ENCODE peak calls at places on chromosomes 16 and 17, in four cellular contexts. J is K562, E is H1, K is GM12878. Y is an unnamed sample.

GRCh38 chr17:62670202-62670821 is 42.8 kb downstream of the MRC2 start:
- DNase-seq in J (peak), E (no peak), K (no peak), Y (peak)

GRCh38 chr16:27980919-27981670 is 82.4 kb downstream of the GSG1L start:
- DNase-seq in J (no peak), E (no peak), K (no peak), Y (no peak)

GRCh38 chr17:51764387-51764971 is 394.0 kb downstream of the CA10 start:
- DNase-seq in J (peak), E (peak), K (peak), Y (peak)

GRCh38 chr16:87042551-87043272 is 274.5 kb downstream of the C16orf95 start:
- DNase-seq in J (no peak), E (no peak), K (no peak), Y (no peak)

GRCh38 chr16:7086842-7087616 is 245.6 kb upstream of the RBFOX1 start:
- DNase-seq in J (peak), E (peak), K (no peak), Y (peak)

GRCh38 chr17:39573447-39574298 is 34.0 kb downstream of the NEUROD2 start:
- DNase-seq in J (peak), E (no peak), K (no peak), Y (peak)

GRCh38 chr17:21286771-21287702 is 2.5 kb downstream of the MAP2K3 start:
- DNase-seq in J (no peak), E (no peak), K (no peak), Y (peak)

GRCh38 chr17:33520404-33521032 is 227.4 kb upstream of the ASIC2 start:
- DNase-seq in J (peak), E (peak), K (no peak), Y (peak)

GRCh38 chr16:89027281-89027680 is 50.3 kb upstream of the CBFA2T3 start:
- DNase-seq in J (no peak), E (no peak), K (no peak), Y (no peak)

GRCh38 chr17:70013911-70014310 is 61.1 kb upstream of the KCNJ16 start:
- DNase-seq in J (no peak), E (no peak), K (no peak), Y (no peak)

GRCh38 chr17:11391134-11391533 is 150.1 kb downstream of the SHISA6 start:
- DNase-seq in J (peak), E (no peak), K (no peak), Y (peak)

GRCh38 chr16:28623172-28623711 is 13.4 kb upstream of the SULT1A1 start:
- DNase-seq in J (no peak), E (no peak), K (no peak), Y (no peak)

GRCh38 chr16:65572156-65572555 is 450.3 kb upstream of the CDH11 start:
- DNase-seq in J (no peak), E (no peak), K (no peak), Y (no peak)

GRCh38 chr17:27533874-27534815 is 77.9 kb downstream of the KSR1 start:
- DNase-seq in J (no peak), E (no peak), K (no peak), Y (no peak)

GRCh38 chr16:78505544-78506371 is 406.3 kb downstream of the WWOX start:
- DNase-seq in J (peak), E (no peak), K (no peak), Y (peak)

GRCh38 chr17:35743911-35744328 is 9.1 kb downstream of the GAS2L2 start:
- DNase-seq in J (no peak), E (no peak), K (no peak), Y (no peak)

GRCh38 chr17:17698869-17699351 is 17.7 kb downstream of the RAI1 start:
- DNase-seq in J (no peak), E (no peak), K (no peak), Y (no peak)

GRCh38 chr17:7697828-7698588 is 7.0 kb upstream of the EFNB3 start:
- DNase-seq in J (no peak), E (no peak), K (no peak), Y (no peak)

GRCh38 chr16:75319513-75320401 is 68.3 kb upstream of the BCAR1 start:
- DNase-seq in J (no peak), E (no peak), K (peak), Y (no peak)

GRCh38 chr16:3400779-3401688 is at the start of the genes ZNF174 and ZSCAN32:
- DNase-seq in J (peak), E (peak), K (peak), Y (peak)

GRCh38 chr17:50261051-50261915 is 13.0 kb upstream of the TMEM92 start:
- DNase-seq in J (peak), E (no peak), K (no peak), Y (no peak)

GRCh38 chr17:50259484-50260324 is 14.6 kb upstream of the TMEM92 start:
- DNase-seq in J (peak), E (no peak), K (no peak), Y (no peak)

GRCh38 chr17:50258647-50259483 is 15.4 kb upstream of the TMEM92 start:
- DNase-seq in J (peak), E (no peak), K (no peak), Y (no peak)

GRCh38 chr17:50262001-50262794 is 12.1 kb upstream of the TMEM92 start:
- DNase-seq in J (peak), E (no peak), K (no peak), Y (no peak)

DNA sequence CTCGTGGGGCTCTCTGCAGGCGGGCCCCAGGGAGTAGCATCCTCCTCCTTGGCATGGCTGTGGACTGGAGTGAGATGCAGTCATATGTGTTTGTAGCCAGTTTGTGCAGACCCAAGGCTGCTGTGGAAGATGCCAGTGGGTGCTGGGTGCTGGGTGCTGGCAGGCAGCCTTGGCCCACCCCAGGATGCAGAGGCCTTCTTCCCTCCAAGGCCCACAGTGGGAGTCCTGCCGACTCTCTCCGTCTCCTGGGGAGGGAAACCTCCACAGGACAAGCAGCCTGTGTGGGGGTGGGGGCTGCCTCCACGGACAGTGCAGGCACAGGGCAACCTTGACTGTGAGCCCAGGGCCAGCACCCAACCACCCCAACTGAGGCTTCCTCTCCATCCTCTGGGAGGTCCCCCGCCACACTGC is 13.8 kb upstream of the TMEM92 start:
- DNase-seq in J (peak), E (no peak), K (no peak), Y (no peak)
- TF ChIP-seq BRCA1 in J (no peak), E (no peak), K (no peak), Y (no peak)

DNA sequence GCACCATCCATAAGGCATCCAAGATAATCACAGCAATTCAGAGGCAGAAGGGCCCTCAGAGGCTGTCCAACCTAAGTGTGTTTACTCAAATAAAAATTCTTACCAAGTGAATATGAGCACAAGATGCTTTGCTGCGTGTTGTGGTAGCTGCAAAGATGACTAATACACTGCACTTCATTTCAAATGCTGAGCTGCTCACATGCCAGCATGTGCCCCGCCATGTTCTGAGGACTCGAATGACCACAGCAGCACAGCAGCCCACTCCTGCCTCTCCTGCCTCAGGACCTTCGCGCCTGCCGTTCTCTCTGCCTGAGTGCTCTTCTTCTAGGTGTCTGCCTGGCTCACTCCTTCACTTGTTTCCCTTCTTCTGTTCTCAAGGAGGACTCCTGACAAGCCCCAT is 19.0 kb downstream of the PIK3R5 start:
- DNase-seq in J (no peak), E (no peak), K (no peak), Y (no peak)
- TF ChIP-seq YY1 in J (no peak), E (no peak), K (no peak), Y (no peak)

GRCh38 chr17:4357030-4357635 is 9.3 kb downstream of the UBE2G1 start:
- DNase-seq in J (no peak), E (no peak), K (no peak), Y (no peak)

GRCh38 chr17:4357671-4358070 is 8.8 kb downstream of the UBE2G1 start:
- DNase-seq in J (no peak), E (no peak), K (no peak), Y (no peak)

GRCh38 chr17:4354862-4355514 is 11.5 kb downstream of the UBE2G1 start:
- DNase-seq in J (no peak), E (no peak), K (no peak), Y (no peak)

GRCh38 chr17:4362141-4362540 is 4.3 kb downstream of the UBE2G1 start:
- DNase-seq in J (no peak), E (no peak), K (no peak), Y (no peak)

DNA sequence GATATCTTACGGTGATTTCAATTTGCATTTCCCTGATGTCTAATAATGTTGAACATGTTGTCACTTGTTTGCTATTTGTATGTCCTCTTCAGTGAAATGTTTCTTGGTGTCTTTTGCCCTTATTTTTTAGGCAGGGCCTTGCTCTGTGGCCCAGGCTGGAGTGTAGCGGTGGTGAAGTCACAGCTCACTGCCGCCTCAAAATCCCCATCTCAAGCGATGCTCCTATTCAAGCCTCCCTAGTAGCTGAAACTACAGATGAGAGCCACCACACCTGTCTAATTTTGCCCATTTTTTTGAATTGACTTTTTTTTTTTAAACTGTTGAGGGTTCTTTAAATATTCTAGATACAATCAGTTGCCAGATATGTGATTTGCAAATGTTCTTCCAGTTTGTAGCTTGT is 8.3 kb downstream of the UBE2G1 start:
- DNase-seq in J (no peak), E (no peak), K (no peak), Y (no peak)
- TF ChIP-seq BRCA1 in J (no peak), E (no peak), K (no peak), Y (no peak)

GRCh38 chr17:80999224-81000088 is 7.8 kb downstream of the CHMP6 start:
- DNase-seq in J (no peak), E (no peak), K (no peak), Y (no peak)
- TF ChIP-seq YY1 in J (no peak), E (no peak), K (no peak), Y (no peak)

DNA sequence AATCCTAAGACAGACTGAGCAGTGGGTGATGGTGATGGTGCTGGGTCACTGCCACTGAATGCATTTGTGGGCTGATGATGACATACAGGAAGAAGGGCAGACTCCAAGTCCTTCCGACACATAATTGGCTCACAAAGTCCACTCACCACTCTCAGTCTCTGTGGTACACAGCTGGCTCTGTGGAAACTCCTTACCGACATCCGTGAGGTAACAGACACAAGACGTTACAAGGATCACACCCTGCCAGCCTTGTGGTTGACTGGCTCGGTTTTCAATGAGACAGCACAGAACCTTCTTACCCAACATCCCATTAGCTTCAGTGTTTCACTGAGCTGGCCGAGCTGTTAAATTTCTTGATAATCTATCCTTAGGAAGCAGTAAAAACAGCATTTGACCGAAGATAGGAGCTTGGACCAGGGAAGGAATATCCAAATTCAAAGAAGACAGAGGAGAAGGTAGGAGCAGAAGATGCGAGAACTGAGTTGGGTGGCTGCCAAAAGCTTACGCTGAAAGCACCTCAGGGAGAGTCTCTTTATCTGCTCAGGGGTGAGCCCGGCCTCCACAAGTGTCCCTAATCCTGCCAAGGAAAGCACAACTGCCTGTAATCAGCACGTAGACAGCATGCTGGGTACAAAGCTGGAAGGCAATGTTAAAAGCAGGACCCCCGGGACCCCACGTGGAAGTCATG is 5.5 kb upstream of the MXRA7 start:
- DNase-seq in J (peak), E (no peak), K (no peak), Y (no peak)
- TF ChIP-seq BRCA1 in J (no peak), E (no peak), K (no peak), Y (no peak)

DNA sequence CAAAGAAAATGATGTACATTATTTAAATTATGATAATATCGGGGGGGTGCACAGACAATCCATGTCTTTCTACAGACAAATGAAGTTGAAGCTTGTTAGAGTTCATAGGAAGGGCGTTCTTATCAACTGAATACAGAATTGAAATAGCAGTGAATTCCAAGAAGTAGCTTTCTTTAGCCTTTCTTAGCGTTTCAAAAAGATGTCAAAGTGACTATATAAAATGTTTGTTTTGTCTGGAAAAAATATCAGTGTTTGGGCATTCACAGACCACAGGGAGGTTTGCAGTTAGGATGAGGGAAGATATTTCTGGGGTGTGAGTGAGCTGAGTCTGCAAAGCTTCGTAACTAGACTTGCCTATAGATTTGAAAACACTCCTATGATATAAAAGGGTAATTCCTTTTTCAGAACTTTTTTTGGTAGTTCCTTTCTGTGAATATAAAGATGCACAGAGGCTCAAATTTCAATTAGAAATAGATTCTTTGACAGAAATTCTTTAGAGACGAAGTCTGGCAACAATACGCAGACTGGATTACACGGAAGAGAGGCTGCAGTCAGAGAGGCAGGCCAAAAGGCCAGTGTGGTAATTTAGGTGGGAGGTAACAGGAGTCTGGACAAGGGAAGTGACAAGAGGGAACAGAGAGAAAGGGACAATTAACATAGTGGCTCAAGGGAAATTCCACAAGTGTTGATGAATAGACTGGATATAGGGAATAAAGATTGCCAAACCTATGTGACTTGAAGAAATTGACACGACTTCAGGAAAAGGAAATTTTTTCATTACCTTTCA is 54.8 kb downstream of the STX8 start:
- DNase-seq in J (peak), E (no peak), K (no peak), Y (no peak)
- TF ChIP-seq YY1 in J (no peak), E (no peak), K (no peak), Y (no peak)

GRCh38 chr17:82170412-82170961 is 42.2 kb downstream of the CCDC57 start:
- DNase-seq in J (peak), E (no peak), K (no peak), Y (no peak)

GRCh38 chr17:82167028-82167427 is 45.6 kb downstream of the CCDC57 start:
- DNase-seq in J (no peak), E (no peak), K (no peak), Y (no peak)

GRCh38 chr17:82164853-82165252 is 47.8 kb downstream of the CCDC57 start:
- DNase-seq in J (no peak), E (no peak), K (no peak), Y (no peak)

GRCh38 chr17:82171750-82172375 is 40.8 kb downstream of the CCDC57 start:
- DNase-seq in J (no peak), E (no peak), K (no peak), Y (no peak)

DNA sequence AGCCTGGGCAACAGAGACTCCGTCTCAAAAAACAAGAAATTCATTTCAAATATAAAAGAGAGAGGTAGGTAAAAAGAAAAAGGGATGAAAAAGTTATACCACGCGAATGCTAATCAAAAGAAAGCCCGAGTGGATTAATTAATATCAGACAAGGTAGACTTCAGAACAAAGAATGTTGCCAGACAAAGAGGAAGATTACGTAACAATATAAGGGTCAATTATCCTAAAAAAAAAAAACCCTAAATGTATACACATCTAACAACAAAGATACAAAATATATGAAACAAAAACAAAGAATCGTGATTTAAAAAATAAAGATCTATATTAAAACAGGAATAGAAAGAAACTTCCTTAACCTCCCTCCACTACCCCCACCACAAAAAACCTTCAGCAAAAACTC is 44.1 kb downstream of the CCDC57 start:
- DNase-seq in J (no peak), E (no peak), K (no peak), Y (no peak)
- TF ChIP-seq BRCA1 in J (no peak), E (no peak), K (no peak), Y (no peak)

DNA sequence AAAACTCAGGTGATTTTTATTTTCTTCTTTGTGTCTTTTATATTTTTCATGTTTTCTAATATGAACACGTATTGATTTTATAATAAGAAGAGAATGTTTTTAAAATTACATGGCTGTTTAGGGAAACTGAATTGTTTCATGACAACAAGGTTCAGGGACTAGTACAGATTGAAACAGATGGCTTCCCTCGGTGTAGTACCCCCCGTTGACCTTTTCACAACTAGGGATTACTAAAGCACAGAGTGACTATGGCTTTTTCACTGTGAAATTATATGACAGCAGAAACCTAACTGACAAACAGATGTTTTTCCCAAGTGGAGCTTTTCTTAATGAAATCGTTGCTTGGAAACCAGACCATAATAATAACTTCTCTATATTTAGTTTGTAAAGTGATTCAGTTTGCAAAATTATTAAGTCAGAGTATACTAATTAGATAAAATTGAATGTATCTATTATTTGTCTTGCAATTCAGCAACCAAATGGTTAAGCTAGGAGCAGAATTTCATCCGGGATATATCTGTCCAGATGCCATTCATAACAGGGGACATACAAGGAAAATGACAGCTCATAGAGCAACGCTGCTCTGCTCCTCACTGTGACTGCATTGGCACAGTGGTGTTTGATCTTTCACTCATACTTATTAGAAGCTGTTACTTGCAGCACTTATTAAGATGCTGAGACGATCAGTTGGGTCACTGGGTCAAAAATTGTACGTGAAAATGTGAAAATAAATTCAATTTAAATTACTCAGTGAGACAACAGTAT is 111.7 kb downstream of the TANGO6 start:
- DNase-seq in J (no peak), E (no peak), K (no peak), Y (no peak)
- TF ChIP-seq YY1 in J (no peak), E (no peak), K (no peak), Y (no peak)

GRCh38 chr17:14299261-14300093 is 1.4 kb upstream of the HS3ST3B1 start:
- DNase-seq in J (peak), E (no peak), K (no peak), Y (peak)
- TF ChIP-seq BRCA1 in J (no peak), E (no peak), K (no peak), Y (no peak)

GRCh38 chr17:37828313-37829124 is 83.7 kb upstream of the HNF1B start:
- DNase-seq in J (peak), E (no peak), K (no peak), Y (no peak)
- TF ChIP-seq YY1 in J (no peak), E (no peak), K (no peak), Y (no peak)